ENCODE peak calls at places on chromosomes 11 and 22, in four cellular contexts. K is HCT116, S is activated T-helper 1 cell treated with Interleukin-2 at 50 U/mL for 16 hours, C is mucosa of descending colon. Q is an unnamed sample.

GRCh38 chr22:35323305-35323704 is 23.6 kb downstream of the TOM1 start:
- DNase-seq in K (no peak), S (no peak), C (no peak), Q (no peak)

GRCh38 chr11:2129699-2130366 is 9.4 kb downstream of the IGF2 start:
- DNase-seq in K (no peak), S (no peak), C (no peak), Q (no peak)

GRCh38 chr11:12124306-12124705 is 13.9 kb downstream of the MICAL2 start:
- DNase-seq in K (no peak), S (no peak), C (no peak), Q (no peak)

GRCh38 chr22:49869855-49870712 is 16.4 kb downstream of the ZBED4 start:
- DNase-seq in K (no peak), S (no peak), C (no peak), Q (peak; percentile 30)

GRCh38 chr22:31870890-31871289 is 73.4 kb upstream of the YWHAH start:
- DNase-seq in K (no peak), S (no peak), C (peak; percentile 36), Q (no peak)

GRCh38 chr11:50073113-50074105 is 40.7 kb downstream of the OR4C45 start:
- DNase-seq in K (no peak), S (no peak), C (no peak), Q (no peak)

GRCh38 chr22:31829505-31829904 is 75.7 kb downstream of the DEPDC5 start:
- DNase-seq in K (peak; percentile 89), S (no peak), C (no peak), Q (no peak)

GRCh38 chr11:26632691-26633159 is 60.7 kb upstream of the MUC15 start:
- DNase-seq in K (no peak), S (no peak), C (no peak), Q (no peak)

GRCh38 chr11:110034816-110035215 is 58.4 kb upstream of the ZC3H12C start:
- DNase-seq in K (no peak), S (no peak), C (no peak), Q (no peak)

GRCh38 chr22:30324008-30324730 is 2.6 kb downstream of the TBC1D10A start:
- DNase-seq in K (no peak), S (no peak), C (no peak), Q (peak; percentile 27)

GRCh38 chr11:75924966-75925784 is 110.2 kb downstream of the UVRAG start:
- DNase-seq in K (no peak), S (no peak), C (peak; percentile 17), Q (no peak)

GRCh38 chr11:84103096-84103495 is 816.9 kb upstream of the CCDC90B start:
- DNase-seq in K (no peak), S (no peak), C (no peak), Q (no peak)

GRCh38 chr11:23903044-23903704 is 593.7 kb upstream of the LUZP2 start:
- DNase-seq in K (no peak), S (no peak), C (no peak), Q (no peak)

GRCh38 chr11:126637800-126638175 is 282.3 kb downstream of the ST3GAL4 start:
- DNase-seq in K (no peak), S (no peak), C (no peak), Q (no peak)

GRCh38 chr11:58787903-58788302 is 56.2 kb upstream of the GLYAT start:
- DNase-seq in K (no peak), S (no peak), C (no peak), Q (no peak)

GRCh38 chr11:22431074-22431473 is 92.9 kb downstream of the SLC17A6 start:
- DNase-seq in K (no peak), S (no peak), C (no peak), Q (no peak)

GRCh38 chr22:37604875-37605274 is 3.8 kb upstream of the GGA1 start:
- DNase-seq in K (no peak), S (peak; percentile 45), C (peak; percentile 49), Q (peak; percentile 84)

GRCh38 chr22:25815561-25815960 is 73.6 kb downstream of the MYO18B start:
- DNase-seq in K (no peak), S (no peak), C (no peak), Q (no peak)

GRCh38 chr11:67031791-67032561 is 9.0 kb downstream of the SYT12 start:
- DNase-seq in K (no peak), S (no peak), C (no peak), Q (no peak)

GRCh38 chr11:12430912-12431311 is 53.5 kb downstream of the PARVA start:
- DNase-seq in K (no peak), S (no peak), C (peak; percentile 72), Q (no peak)